ENCODE peak calls at places on chromosomes 2 and 18, in four cellular contexts. Z is psoas muscle, I is keratinocyte, O is neural progenitor cell. F is an unnamed sample.

GRCh38 chr2:197972587-197972986 is 168.2 kb downstream of the PLCL1 start:
- DNase-seq in Z (no peak), I (no peak), O (no peak), F (no peak)

GRCh38 chr18:55593888-55594287 is 5.9 kb upstream of the TCF4 start:
- DNase-seq in O (no peak), Z (no peak), I (no peak), F (no peak)

GRCh38 chr2:159326569-159327255 is 40.2 kb upstream of the WDSUB1 start:
- DNase-seq in I (no peak), Z (no peak), O (no peak), F (no peak)

GRCh38 chr2:160156084-160156483 is 44.0 kb downstream of the ITGB6 start:
- DNase-seq in I (no peak), Z (no peak), O (peak), F (no peak)

GRCh38 chr2:228681979-228682378 is 500.5 kb upstream of the SPHKAP start:
- DNase-seq in Z (no peak), I (no peak), O (no peak), F (no peak)

GRCh38 chr2:104788721-104789446 is 65.0 kb upstream of the POU3F3 start:
- DNase-seq in Z (no peak), O (peak), I (no peak), F (peak)

GRCh38 chr2:2523395-2524339 is 192.6 kb upstream of the MYT1L start:
- DNase-seq in O (no peak), Z (no peak), I (no peak), F (no peak)

GRCh38 chr2:48944961-48945360 is 189.4 kb upstream of the LHCGR start:
- DNase-seq in I (no peak), O (no peak), Z (no peak), F (no peak)

GRCh38 chr2:4715065-4715464 is 977.1 kb upstream of the SOX11 start:
- DNase-seq in Z (no peak), I (no peak), O (peak), F (no peak)

GRCh38 chr18:46622451-46622850 is 34.6 kb downstream of the LOXHD1 start:
- DNase-seq in Z (no peak), I (no peak), O (no peak), F (no peak)

GRCh38 chr18:79385749-79386341 is 9.9 kb upstream of the NFATC1 start:
- DNase-seq in I (no peak), O (no peak), Z (peak), F (no peak)

GRCh38 chr2:238578256-238578655 is 151.5 kb downstream of the ASB1 start:
- DNase-seq in O (no peak), I (no peak), Z (no peak), F (no peak)

GRCh38 chr2:133936601-133937000 is 317.3 kb upstream of the MGAT5 start:
- DNase-seq in Z (no peak), I (no peak), O (no peak), F (no peak)

GRCh38 chr18:64645753-64646152 is 496.9 kb upstream of the LINC00305 start:
- DNase-seq in O (no peak), I (no peak), Z (no peak), F (no peak)

GRCh38 chr18:49021433-49022129 is 70.8 kb upstream of the SMAD7 start:
- DNase-seq in O (peak), I (peak), Z (peak), F (no peak)

GRCh38 chr2:233692648-233693047 is at the start of gene UGT1A6:
- DNase-seq in I (no peak), O (no peak), Z (no peak), F (no peak)

GRCh38 chr2:137302957-137303356 is 537.6 kb downstream of the THSD7B start:
- DNase-seq in O (no peak), I (no peak), Z (no peak), F (no peak)

GRCh38 chr2:100281521-100282438 is 40.5 kb downstream of the LONRF2 start:
- DNase-seq in I (no peak), O (peak), Z (no peak), F (no peak)

GRCh38 chr2:227864161-227864756 is 7.2 kb upstream of the DAW1 start:
- DNase-seq in I (no peak), Z (no peak), O (no peak), F (no peak)

GRCh38 chr2:141911485-141912066 is 219.2 kb downstream of the LRP1B start:
- DNase-seq in Z (no peak), O (peak), I (no peak), F (peak)

GRCh38 chr2:209936106-209936663 is 66.3 kb upstream of the RPE start:
- DNase-seq in O (no peak), Z (no peak), I (no peak), F (no peak)
- TF ChIP-seq CTCF in O (peak), Z (no peak), I (peak), F (no peak)

DNA sequence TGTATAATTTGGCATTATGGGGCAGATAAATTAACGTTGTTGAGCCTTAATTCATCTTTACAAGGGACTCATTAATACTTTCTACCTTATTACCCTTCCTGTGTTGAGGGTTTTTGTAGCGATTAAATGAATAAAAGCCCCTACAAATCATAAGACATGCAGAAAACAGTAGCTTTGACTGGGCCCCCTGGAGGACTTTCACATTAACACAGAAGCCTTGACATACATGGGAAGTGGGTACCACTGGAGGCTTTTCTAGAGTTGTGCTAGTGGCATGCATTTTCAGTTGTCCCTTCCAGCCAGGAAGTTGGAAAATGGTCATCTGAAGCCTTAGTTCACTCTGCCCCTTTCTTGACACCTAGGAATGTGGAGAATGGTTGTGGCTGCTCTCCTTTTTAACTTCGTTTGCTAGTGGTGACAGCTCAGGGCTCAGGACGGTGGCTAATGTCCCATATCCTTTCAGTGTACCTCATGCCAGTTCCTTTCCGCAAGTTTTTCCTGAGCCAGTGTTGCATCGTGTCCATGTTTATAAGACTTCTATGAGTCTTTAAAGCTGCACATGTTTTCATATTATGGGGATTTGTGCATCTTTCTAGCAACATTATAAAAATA is 30.3 kb downstream of the MTA3 start:
- DNase-seq in O (no peak), I (no peak), Z (no peak), F (no peak)
- TF ChIP-seq CTCF in O (peak), I (no peak), Z (no peak), F (no peak)

GRCh38 chr2:97664636-97664970 is 759 bp upstream of the ACTR1B start:
- DNase-seq in Z (no peak), O (peak), I (no peak), F (no peak)
- TF ChIP-seq CTCF in Z (no peak), O (no peak), I (no peak), F (no peak)

DNA sequence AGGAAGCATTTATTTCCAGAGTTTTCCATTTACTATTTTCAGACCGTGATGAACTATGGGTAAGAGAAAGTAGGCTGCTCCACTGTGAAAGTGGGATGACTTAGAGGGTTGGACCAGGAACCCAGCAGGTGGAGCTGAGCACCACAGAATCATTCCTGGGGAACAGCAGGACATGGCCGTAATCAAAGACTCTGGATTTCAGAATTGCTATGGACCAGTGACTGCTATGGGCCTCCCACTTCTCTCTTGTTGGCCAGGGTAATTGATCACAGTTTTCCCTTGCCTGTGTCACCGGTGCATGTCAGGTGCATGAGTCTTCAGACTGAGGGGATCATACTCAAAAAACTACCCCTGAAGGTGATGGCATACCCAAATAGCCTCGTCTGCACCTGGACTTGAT is 90.6 kb upstream of the GPC1 start:
- DNase-seq in O (no peak), Z (no peak), I (no peak), F (no peak)
- TF ChIP-seq CTCF in O (no peak), Z (no peak), I (no peak), F (no peak)

GRCh38 chr2:36352024-36352398 is 3.6 kb upstream of the CRIM1 start:
- DNase-seq in Z (no peak), O (peak), I (no peak), F (peak)

GRCh38 chr2:36354816-36355156 is 792 bp upstream of the CRIM1 start:
- DNase-seq in I (no peak), O (no peak), Z (no peak), F (no peak)

GRCh38 chr2:36355157-36355889 is at the start of gene CRIM1:
- DNase-seq in Z (peak), O (peak), I (no peak), F (peak)

GRCh38 chr2:36351291-36352023 is 4.1 kb upstream of the CRIM1 start:
- DNase-seq in I (no peak), Z (no peak), O (no peak), F (no peak)

DNA sequence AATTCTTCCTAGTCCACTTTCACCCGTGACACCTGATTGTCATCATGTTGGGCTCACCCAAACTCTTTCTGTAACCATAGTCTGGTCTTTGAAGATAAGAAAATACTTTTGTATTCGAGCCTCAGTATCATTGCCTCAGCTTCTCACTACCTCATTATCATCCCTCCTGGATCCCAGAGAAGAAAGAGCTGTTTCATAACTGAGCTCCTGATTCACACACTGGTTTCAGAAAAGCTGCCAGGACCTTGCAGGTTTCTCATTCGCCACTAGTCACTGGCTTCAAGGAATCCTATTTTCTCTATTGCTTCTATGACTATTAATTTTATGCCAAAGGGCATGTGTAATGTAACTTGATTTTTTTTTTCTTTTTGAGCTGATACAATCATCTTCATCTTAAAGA is 2.9 kb upstream of the CRIM1 start:
- DNase-seq in I (no peak), O (no peak), Z (no peak), F (no peak)
- TF ChIP-seq CTCF in I (peak), O (no peak), Z (peak), F (no peak)

GRCh38 chr2:85215074-85216050 is 82.2 kb downstream of the TCF7L1 start:
- DNase-seq in I (no peak), O (peak), Z (peak), F (peak)
- TF ChIP-seq CTCF in I (no peak), O (peak), Z (peak), F (no peak)

GRCh38 chr2:12167525-12168317 is 421.3 kb downstream of the LPIN1 start:
- DNase-seq in O (peak), Z (no peak), I (no peak), F (peak)
- TF ChIP-seq CTCF in O (peak), Z (no peak), I (no peak), F (peak)

DNA sequence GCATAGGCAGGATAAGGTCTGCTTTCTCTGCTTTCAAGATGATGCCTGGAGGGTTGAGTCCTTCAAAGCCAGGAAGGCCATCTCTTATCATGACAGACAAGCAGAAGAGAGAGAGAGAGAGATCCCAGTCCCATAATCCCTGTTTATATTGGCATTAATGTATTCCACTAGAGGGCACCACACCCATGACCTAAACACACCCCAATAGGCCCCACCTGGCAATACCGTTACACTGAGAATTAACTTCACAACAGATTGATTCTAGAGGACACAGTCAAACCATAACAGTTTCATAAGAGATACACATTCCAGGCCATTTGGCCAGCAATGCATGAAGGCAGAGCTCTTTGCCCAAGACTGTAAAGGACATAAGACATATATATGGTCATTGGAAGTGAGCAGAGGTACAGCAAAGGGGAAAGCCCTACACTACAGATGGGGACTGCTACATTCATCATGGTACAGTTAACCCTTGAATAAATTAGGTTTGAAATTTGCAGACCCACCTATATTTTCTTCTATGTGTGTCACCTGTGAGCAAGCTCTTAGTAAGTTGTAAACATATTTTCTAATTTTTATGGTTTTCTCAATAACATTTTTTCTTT is 1516.1 kb downstream of the RPIA start:
- DNase-seq in I (no peak), O (no peak), Z (no peak), F (no peak)
- TF ChIP-seq CTCF in I (peak), O (peak), Z (peak), F (no peak)

DNA sequence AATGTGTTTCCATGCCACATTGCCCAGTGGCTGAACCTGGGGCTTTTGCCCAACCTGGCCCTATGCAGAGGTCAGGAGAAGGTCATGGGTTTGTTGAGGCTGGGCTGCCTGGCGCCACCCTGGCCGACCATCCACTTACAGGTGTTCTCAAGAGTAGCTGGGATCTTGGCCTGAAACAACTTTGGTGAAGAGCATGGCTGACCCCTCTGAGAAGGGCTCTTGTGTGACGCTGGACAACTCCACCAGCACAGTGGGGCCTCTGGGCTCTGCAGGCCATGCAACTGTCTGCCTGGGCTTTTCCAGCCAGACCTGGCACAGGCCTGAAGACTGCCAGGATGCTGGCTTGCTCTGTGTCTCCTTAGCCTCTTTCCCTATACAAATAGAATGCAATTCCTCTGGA is 76.4 kb upstream of the ZNG1B start:
- DNase-seq in Z (no peak), O (no peak), I (no peak), F (no peak)
- TF ChIP-seq CTCF in Z (no peak), O (no peak), I (no peak), F (no peak)

F was measured in nephron progenitor cell.